ENCODE peak calls at places on chromosome 16, in nine cellular contexts. V, T, K, U, Q, P, Z, E and G are unnamed samples.

GRCh38 chr16:64351116-64351515 is 770.7 kb downstream of the CDH11 start:
- DNase-seq in V (no peak), T (no peak), K (no peak), U (no peak), Q (no peak), P (no peak), Z (no peak), E (no peak), G (no peak)

GRCh38 chr16:53007095-53007494 is 45.6 kb downstream of the CHD9NB start:
- DNase-seq in V (no peak), T (peak; percentile 31), K (no peak), U (no peak), Q (no peak), P (no peak), Z (no peak), E (peak; percentile 38), G (no peak)

GRCh38 chr16:12876778-12877177 is 24.6 kb upstream of the SHISA9 start:
- DNase-seq in V (no peak), T (no peak), K (no peak), U (no peak), Q (no peak), P (no peak), Z (no peak), E (no peak), G (no peak)

GRCh38 chr16:14056970-14057369 is 14.1 kb upstream of the MRTFB start:
- DNase-seq in V (no peak), T (no peak), K (no peak), U (no peak), Q (no peak), P (no peak), Z (no peak), E (no peak), G (no peak)

GRCh38 chr16:65409505-65409904 is 287.6 kb upstream of the CDH11 start:
- DNase-seq in V (no peak), T (no peak), K (no peak), U (no peak), Q (no peak), P (no peak), Z (no peak), E (no peak), G (peak; percentile 64)

GRCh38 chr16:73951541-73951940 is 345.1 kb upstream of the PSMD7 start:
- DNase-seq in V (no peak), T (no peak), K (no peak), U (no peak), Q (peak; percentile 26), P (no peak), Z (peak; percentile 20), E (no peak), G (no peak)

GRCh38 chr16:65547799-65548446 is 426.1 kb upstream of the CDH11 start:
- DNase-seq in V (no peak), T (no peak), K (no peak), U (no peak), Q (no peak), P (no peak), Z (no peak), E (peak; percentile 19), G (peak; percentile 77)

GRCh38 chr16:4246777-4247476 is 5.0 kb upstream of the SRL start:
- DNase-seq in V (no peak), T (no peak), K (no peak), U (no peak), Q (no peak), P (no peak), Z (no peak), E (no peak), G (no peak)

GRCh38 chr16:24988593-24989338 is 26.4 kb downstream of the ARHGAP17 start:
- DNase-seq in V (no peak), T (peak; percentile 87), K (peak; percentile 80), U (no peak), Q (peak; percentile 35), P (peak; percentile 30), Z (no peak), E (no peak), G (peak; percentile 82)

GRCh38 chr16:18829221-18829620 is 27.9 kb upstream of the ARL6IP1 start:
- DNase-seq in V (no peak), T (no peak), K (no peak), U (no peak), Q (no peak), P (no peak), Z (no peak), E (no peak), G (no peak)

GRCh38 chr16:25256821-25257503 is 683 bp downstream of the ZKSCAN2 start:
- DNase-seq in V (no peak), T (peak; percentile 27), K (peak; percentile 45), U (peak; percentile 47), Q (no peak), P (peak; percentile 31), Z (no peak), E (peak; percentile 53), G (no peak)

GRCh38 chr16:58792188-58792587 is 58.1 kb upstream of the GOT2 start:
- DNase-seq in V (no peak), T (no peak), K (no peak), U (no peak), Q (no peak), P (no peak), Z (no peak), E (no peak), G (no peak)

GRCh38 chr16:87501117-87501516 is 8.3 kb upstream of the ZCCHC14 start:
- DNase-seq in V (no peak), T (no peak), K (no peak), U (no peak), Q (no peak), P (no peak), Z (no peak), E (no peak), G (no peak)

GRCh38 chr16:52721331-52721730 is 174.4 kb upstream of the TOX3 start:
- DNase-seq in V (no peak), T (no peak), K (no peak), U (no peak), Q (no peak), P (no peak), Z (no peak), E (no peak), G (no peak)

DNA sequence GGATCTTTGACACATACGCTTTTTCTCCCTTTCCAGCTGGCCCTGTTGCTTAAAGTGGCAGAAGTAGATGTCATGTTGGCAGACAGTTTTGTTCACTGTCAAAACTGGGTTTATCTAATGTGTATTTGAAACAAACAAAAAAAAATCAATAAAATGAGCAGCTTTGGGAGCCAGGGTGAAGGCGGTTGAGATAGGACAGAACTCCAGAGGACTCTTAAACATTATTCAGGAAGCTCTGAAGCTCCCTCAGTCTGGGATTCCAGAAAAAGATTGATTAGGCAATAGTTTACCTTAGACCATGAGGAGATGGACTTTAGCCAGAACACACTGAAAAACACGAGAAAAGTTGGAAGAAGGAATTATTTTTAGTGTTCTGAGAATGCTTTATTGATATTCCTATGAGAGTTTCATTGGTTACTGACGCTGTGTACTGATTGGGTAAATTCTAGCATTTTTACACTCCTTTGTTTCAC is 656.8 kb downstream of the WWOX start:
- DNase-seq in V (no peak), T (no peak), K (no peak), U (no peak), Q (no peak), P (no peak), Z (no peak), E (no peak), G (no peak)
- H3K4me1 ChIP-seq in V (peaks cover 10% of the 10 kb centered on the region), T (peaks cover 13% of the 10 kb centered on the region), K (no peaks in the 10 kb centered on the region), U (no peaks in the 10 kb centered on the region), Q (no peaks in the 10 kb centered on the region), P (no peaks in the 10 kb centered on the region), Z (no peaks in the 10 kb centered on the region), E (peaks cover 2% of the 10 kb centered on the region), G (no peaks in the 10 kb centered on the region)

GRCh38 chr16:11734653-11735043 is 8.0 kb downstream of the TXNDC11 start:
- DNase-seq in V (no peak), T (no peak), K (no peak), U (no peak), Q (no peak), P (no peak), Z (no peak), E (no peak), G (no peak)
- H3K4me1 ChIP-seq in V (peaks cover 25% of the 10 kb centered on the region), T (peaks cover 44% of the 10 kb centered on the region), K (peaks cover 9% of the 10 kb centered on the region), U (peaks cover 89% of the 10 kb centered on the region), Q (peaks cover 43% of the 10 kb centered on the region), P (peaks cover 10% of the 10 kb centered on the region), Z (peaks cover 52% of the 10 kb centered on the region), E (no peaks in the 10 kb centered on the region), G (no peaks in the 10 kb centered on the region)

GRCh38 chr16:47907109-47907508 is 248.7 kb downstream of the ABCC12 start:
- DNase-seq in V (no peak), T (no peak), K (no peak), U (no peak), Q (no peak), P (no peak), Z (no peak), E (no peak), G (no peak)

GRCh38 chr16:47905771-47906170 is 250.0 kb downstream of the ABCC12 start:
- DNase-seq in V (no peak), T (no peak), K (no peak), U (no peak), Q (no peak), P (no peak), Z (no peak), E (no peak), G (peak; percentile 90)

GRCh38 chr16:47903470-47903869 is 252.3 kb downstream of the ABCC12 start:
- DNase-seq in V (no peak), T (no peak), K (no peak), U (no peak), Q (no peak), P (no peak), Z (no peak), E (no peak), G (no peak)

DNA sequence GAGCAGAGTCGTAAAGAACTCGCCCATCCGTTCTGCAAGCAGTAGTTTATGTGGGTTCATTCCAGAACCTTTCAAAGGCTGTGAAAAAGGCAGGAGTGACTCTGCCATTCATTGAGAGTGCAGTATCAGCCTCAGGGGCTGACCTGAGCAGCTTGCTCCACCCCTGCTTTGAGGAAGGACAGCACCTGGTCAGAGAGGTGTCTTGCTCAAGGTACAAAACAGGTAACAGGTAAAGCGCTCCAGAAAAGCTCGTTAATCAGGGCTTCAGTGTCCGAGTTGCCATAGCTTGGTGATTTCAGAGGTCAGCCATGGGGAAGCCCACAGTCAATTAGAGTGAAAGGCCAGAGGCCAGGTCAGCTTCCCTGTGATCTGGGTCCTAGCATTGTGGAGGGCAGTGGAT is 251.1 kb downstream of the ABCC12 start:
- DNase-seq in V (no peak), T (no peak), K (no peak), U (no peak), Q (no peak), P (no peak), Z (no peak), E (no peak), G (no peak)
- H3K4me1 ChIP-seq in V (no peaks in the 10 kb centered on the region), T (no peaks in the 10 kb centered on the region), K (no peaks in the 10 kb centered on the region), U (no peaks in the 10 kb centered on the region), Q (no peaks in the 10 kb centered on the region), P (no peaks in the 10 kb centered on the region), Z (no peaks in the 10 kb centered on the region), E (peaks cover 6% of the 10 kb centered on the region), G (peaks cover 23% of the 10 kb centered on the region)

DNA sequence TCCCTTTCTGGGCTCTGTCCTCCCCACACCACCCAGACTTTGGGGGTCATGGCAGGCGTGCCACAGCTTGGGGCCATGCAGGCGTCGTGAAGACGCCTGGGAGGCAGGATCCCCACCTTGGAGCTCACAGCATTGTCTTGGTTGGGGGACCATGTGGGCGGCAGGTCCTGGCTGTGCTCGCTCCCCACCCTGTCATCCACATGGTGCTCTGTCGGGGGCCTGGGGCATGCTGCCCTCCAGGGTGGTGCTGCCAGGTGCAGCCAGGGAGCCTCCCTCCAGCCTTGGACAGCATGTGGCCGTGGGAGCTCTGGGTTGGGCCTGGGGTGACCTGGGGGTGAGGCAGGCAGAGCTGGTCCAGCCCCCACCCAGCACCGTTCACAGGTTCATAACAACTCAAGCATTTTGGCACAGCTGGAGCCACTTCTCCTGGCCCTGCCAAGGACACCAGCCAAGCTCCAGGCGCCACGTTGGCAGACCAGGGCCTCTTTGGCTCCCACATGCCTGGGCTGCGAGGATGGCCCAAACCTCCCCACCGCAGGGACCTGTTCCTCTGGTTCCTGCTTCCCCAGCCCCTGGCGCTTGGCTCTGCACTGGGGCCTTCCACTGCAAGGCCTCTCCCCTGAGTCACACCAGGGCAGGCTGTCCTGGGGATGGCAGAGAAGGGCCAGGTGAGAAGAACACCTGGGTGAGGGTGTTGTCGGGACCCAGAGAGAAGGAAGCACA is 15.1 kb upstream of the ATP6V0C start:
- DNase-seq in V (no peak), T (no peak), K (no peak), U (peak; percentile 85), Q (no peak), P (no peak), Z (peak; percentile 59), E (no peak), G (no peak)
- H3K4me1 ChIP-seq in V (peaks cover 8% of the 10 kb centered on the region), T (peaks cover 8% of the 10 kb centered on the region), K (peaks cover 12% of the 10 kb centered on the region), U (peaks cover 70% of the 10 kb centered on the region), Q (peaks cover 59% of the 10 kb centered on the region), P (peaks cover 28% of the 10 kb centered on the region), Z (peaks cover 43% of the 10 kb centered on the region), E (peaks cover 7% of the 10 kb centered on the region), G (peaks cover 7% of the 10 kb centered on the region)